ENCODE peak calls at places on chromosome 1, in eight cellular contexts. One of them, this sample, is unnamed.
A peak's percentile ranks its signal among the peaks of the same experiment; 100 is the strongest.

GRCh38 chr1:101190441-101190840 is 46.4 kb upstream of the S1PR1 start:
- DNase-seq in Peyer's patch: no peak
- DNase-seq in right lobe of liver: no peak
- DNase-seq in A549: no peak
- DNase-seq in sigmoid colon: no peak
- DNase-seq in upper lobe of left lung: no peak
- DNase-seq in endothelial cell of umbilical vein: no peak
- DNase-seq in adrenal gland: no peak
- DNase-seq in this sample: no peak

GRCh38 chr1:118272884-118273283 is 87.9 kb upstream of the SPAG17 start:
- DNase-seq in right lobe of liver: no peak
- DNase-seq in A549: no peak
- DNase-seq in endothelial cell of umbilical vein: no peak
- DNase-seq in Peyer's patch: no peak
- DNase-seq in sigmoid colon: no peak
- DNase-seq in upper lobe of left lung: no peak
- DNase-seq in adrenal gland: no peak
- DNase-seq in this sample: no peak

GRCh38 chr1:201586806-201587205 is 47.9 kb downstream of the NAV1 start:
- DNase-seq in adrenal gland: no peak
- DNase-seq in upper lobe of left lung: no peak
- DNase-seq in right lobe of liver: no peak
- DNase-seq in sigmoid colon: peak; percentile 8
- DNase-seq in Peyer's patch: no peak
- DNase-seq in A549: no peak
- DNase-seq in endothelial cell of umbilical vein: no peak
- DNase-seq in this sample: no peak

GRCh38 chr1:65514083-65514482 is 93.6 kb downstream of the LEPR start:
- DNase-seq in upper lobe of left lung: no peak
- DNase-seq in A549: peak; percentile 3
- DNase-seq in sigmoid colon: no peak
- DNase-seq in endothelial cell of umbilical vein: no peak
- DNase-seq in right lobe of liver: peak; percentile 32
- DNase-seq in Peyer's patch: no peak
- DNase-seq in adrenal gland: no peak
- DNase-seq in this sample: no peak

GRCh38 chr1:83761084-83761760 is 237.7 kb downstream of the TTLL7 start:
- DNase-seq in Peyer's patch: peak; percentile 76
- DNase-seq in adrenal gland: no peak
- DNase-seq in sigmoid colon: no peak
- DNase-seq in right lobe of liver: no peak
- DNase-seq in endothelial cell of umbilical vein: no peak
- DNase-seq in A549: no peak
- DNase-seq in upper lobe of left lung: no peak
- DNase-seq in this sample: no peak

GRCh38 chr1:26784023-26784871 is 3.5 kb upstream of the PIGV start:
- DNase-seq in endothelial cell of umbilical vein: peak; percentile 60
- DNase-seq in adrenal gland: peak; percentile 83
- DNase-seq in right lobe of liver: peak; percentile 69
- DNase-seq in sigmoid colon: peak; percentile 79
- DNase-seq in Peyer's patch: no peak
- DNase-seq in upper lobe of left lung: no peak
- DNase-seq in A549: peak; percentile 49
- DNase-seq in this sample: peak; percentile 84

GRCh38 chr1:119968068-119968492 is 71.8 kb upstream of the ADAM30 start:
- DNase-seq in Peyer's patch: peak; percentile 78
- DNase-seq in upper lobe of left lung: no peak
- DNase-seq in endothelial cell of umbilical vein: peak; percentile 50
- DNase-seq in A549: peak; percentile 54
- DNase-seq in sigmoid colon: no peak
- DNase-seq in adrenal gland: peak; percentile 49
- DNase-seq in right lobe of liver: peak; percentile 66
- DNase-seq in this sample: peak; percentile 77

GRCh38 chr1:67058242-67058641 is 4.3 kb upstream of the SLC35D1 start:
- DNase-seq in adrenal gland: no peak
- DNase-seq in Peyer's patch: no peak
- DNase-seq in A549: no peak
- DNase-seq in sigmoid colon: no peak
- DNase-seq in right lobe of liver: no peak
- DNase-seq in upper lobe of left lung: no peak
- DNase-seq in endothelial cell of umbilical vein: no peak
- DNase-seq in this sample: no peak

DNA sequence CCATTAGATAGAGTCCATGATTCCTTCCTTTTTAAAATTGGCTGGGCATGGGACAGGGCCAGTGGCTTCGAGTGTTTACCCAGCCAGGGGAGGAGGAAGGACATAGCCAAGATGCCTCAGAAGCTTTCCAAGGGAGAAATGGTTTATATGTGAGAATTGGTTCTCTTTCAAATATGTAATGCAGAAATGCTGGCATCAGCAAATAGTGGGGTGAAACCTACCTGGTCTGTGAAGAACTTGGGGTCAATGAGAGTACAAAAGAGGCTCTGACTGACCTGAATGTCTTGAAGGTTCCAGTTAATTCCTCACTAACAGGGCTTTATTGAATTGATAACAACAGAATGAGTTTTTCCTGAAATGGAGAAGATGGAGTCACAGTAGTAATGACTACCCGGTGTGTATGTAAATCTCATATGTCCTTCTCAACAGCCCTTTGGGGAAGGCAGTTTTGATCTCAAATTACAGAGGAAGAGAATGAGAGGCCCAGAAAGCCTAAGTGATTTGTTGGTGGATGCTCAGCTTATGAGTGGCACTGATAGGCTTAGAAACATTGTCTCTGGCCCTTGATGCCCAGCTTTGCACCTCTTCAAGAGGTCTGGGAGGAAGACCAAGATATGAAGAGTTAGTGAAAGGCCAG is 2.6 kb downstream of the ATF3 start:
- DNase-seq in adrenal gland: no peak
- DNase-seq in right lobe of liver: no peak
- DNase-seq in sigmoid colon: no peak
- DNase-seq in upper lobe of left lung: no peak
- DNase-seq in Peyer's patch: no peak
- DNase-seq in endothelial cell of umbilical vein: no peak
- DNase-seq in A549: no peak
- DNase-seq in this sample: no peak
- H3K4me1 ChIP-seq in adrenal gland: peaks cover 14% of the 10 kb centered on the region
- H3K4me1 ChIP-seq in right lobe of liver: peaks cover 21% of the 10 kb centered on the region
- H3K4me1 ChIP-seq in sigmoid colon: peaks cover 33% of the 10 kb centered on the region
- H3K4me1 ChIP-seq in upper lobe of left lung: peaks cover 28% of the 10 kb centered on the region
- H3K4me1 ChIP-seq in Peyer's patch: peaks cover 13% of the 10 kb centered on the region
- H3K4me1 ChIP-seq in endothelial cell of umbilical vein: peaks cover 27% of the 10 kb centered on the region
- H3K4me1 ChIP-seq in A549: peaks cover 23% of the 10 kb centered on the region
- H3K4me1 ChIP-seq in this sample: peaks cover 48% of the 10 kb centered on the region

DNA sequence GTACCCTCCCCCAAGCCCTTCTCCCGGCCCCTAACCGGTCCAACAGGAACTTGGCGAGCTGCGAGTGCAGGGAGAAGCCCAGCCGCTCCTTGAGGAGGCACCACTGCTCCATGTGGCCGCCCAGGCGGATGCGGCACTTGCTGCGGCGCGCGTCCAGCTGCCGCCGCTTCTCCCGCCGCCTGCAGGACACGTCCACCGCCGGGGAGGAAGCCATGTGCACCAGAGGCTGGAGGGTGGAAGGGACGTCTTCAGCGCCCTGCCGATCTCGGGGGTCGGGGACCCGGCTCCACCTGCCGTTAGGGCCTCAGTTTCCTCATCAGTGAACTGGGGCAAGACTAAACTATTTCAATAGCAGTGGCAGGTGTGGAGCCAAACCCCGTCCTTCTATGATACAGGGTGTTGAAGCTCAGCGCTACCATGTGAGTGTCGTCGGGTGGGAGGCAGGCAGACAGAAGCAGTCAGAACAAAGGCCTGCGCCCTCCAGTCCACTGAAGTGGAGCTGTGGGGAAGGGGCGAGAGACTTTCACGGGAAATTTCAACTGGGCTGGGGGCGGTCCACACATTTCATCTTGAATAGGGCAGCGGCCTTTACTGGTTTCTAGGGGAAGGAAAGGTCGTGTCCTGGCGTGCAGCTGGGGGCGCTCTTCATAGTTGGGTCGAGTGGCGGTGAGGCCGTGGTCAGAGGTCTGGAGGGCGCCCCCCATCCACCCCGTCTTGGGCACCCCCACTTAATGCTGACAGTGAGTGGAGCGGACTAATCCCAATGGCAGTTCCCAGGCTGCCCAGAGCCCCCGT is 592 bp downstream of the ZNF692 start:
- DNase-seq in upper lobe of left lung: peak; percentile 92
- DNase-seq in endothelial cell of umbilical vein: peak; percentile 72
- DNase-seq in Peyer's patch: peak; percentile 45
- DNase-seq in adrenal gland: peak; percentile 82
- DNase-seq in sigmoid colon: peak; percentile 87
- DNase-seq in A549: peak; percentile 59
- DNase-seq in right lobe of liver: peak; percentile 69
- DNase-seq in this sample: peak; percentile 85
- TF ChIP-seq POLR2A in upper lobe of left lung: peak; percentile 54
- TF ChIP-seq POLR2A in endothelial cell of umbilical vein: no peak
- TF ChIP-seq POLR2A in Peyer's patch: peak; percentile 21
- TF ChIP-seq POLR2A in adrenal gland: no peak
- TF ChIP-seq POLR2A in sigmoid colon: no peak
- TF ChIP-seq POLR2A in A549: peak; percentile 44
- TF ChIP-seq POLR2A in right lobe of liver: no peak
- TF ChIP-seq POLR2A in this sample: no peak

DNA sequence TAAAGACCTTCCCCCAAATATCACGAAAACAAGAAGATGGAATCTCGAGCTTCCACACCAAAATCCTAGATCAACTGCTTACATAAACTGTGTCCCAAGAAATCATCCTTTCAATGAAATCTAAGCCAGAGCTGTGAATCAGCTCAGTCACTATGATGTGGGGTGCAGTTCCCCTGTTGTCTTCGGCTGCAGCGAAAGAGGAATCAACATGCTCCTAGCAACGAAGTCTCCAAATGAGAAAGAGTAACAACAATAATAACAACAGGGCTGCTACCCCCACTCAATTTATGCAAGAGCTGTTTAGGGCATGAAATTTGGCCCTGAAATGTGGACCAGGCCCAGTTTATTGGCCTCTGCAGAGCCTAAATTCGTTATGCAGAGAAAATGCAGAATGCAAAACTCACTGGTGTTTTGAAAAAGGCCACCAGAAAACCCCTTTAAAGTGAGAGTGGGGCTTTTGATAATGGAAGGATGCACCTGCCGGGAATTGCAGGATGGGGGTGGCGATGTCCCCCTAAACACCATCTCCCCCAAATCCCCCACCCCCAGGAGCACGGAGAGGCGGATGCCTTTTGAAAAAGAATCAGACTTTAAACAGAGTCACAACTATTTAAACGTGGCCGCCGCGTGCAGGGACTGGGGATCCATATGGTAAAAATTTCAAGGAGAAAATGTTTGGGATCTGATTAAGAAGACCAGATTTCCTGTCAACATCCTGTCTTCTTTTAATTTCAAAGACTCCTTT is 2.0 kb downstream of the RUNX3 start:
- DNase-seq in sigmoid colon: no peak
- DNase-seq in Peyer's patch: no peak
- DNase-seq in right lobe of liver: no peak
- DNase-seq in upper lobe of left lung: no peak
- DNase-seq in A549: no peak
- DNase-seq in adrenal gland: no peak
- DNase-seq in endothelial cell of umbilical vein: peak; percentile 30
- DNase-seq in this sample: no peak
- H3K4me1 ChIP-seq in sigmoid colon: peaks cover 43% of the 10 kb centered on the region
- H3K4me1 ChIP-seq in Peyer's patch: peaks cover 39% of the 10 kb centered on the region
- H3K4me1 ChIP-seq in right lobe of liver: peaks cover 12% of the 10 kb centered on the region
- H3K4me1 ChIP-seq in upper lobe of left lung: peaks cover 40% of the 10 kb centered on the region
- H3K4me1 ChIP-seq in A549: peaks cover 3% of the 10 kb centered on the region
- H3K4me1 ChIP-seq in adrenal gland: peaks cover 6% of the 10 kb centered on the region
- H3K4me1 ChIP-seq in endothelial cell of umbilical vein: no peaks in the 10 kb centered on the region
- H3K4me1 ChIP-seq in this sample: peaks cover 56% of the 10 kb centered on the region

GRCh38 chr1:192581131-192581927 is 5.8 kb downstream of the RGS1 start:
- DNase-seq in A549: no peak
- DNase-seq in adrenal gland: no peak
- DNase-seq in sigmoid colon: no peak
- DNase-seq in right lobe of liver: no peak
- DNase-seq in endothelial cell of umbilical vein: no peak
- DNase-seq in upper lobe of left lung: no peak
- DNase-seq in Peyer's patch: no peak
- DNase-seq in this sample: no peak

GRCh38 chr1:192577145-192578140 is 1.9 kb downstream of the RGS1 start:
- DNase-seq in adrenal gland: no peak
- DNase-seq in Peyer's patch: no peak
- DNase-seq in right lobe of liver: no peak
- DNase-seq in sigmoid colon: no peak
- DNase-seq in upper lobe of left lung: no peak
- DNase-seq in endothelial cell of umbilical vein: no peak
- DNase-seq in A549: no peak
- DNase-seq in this sample: no peak

GRCh38 chr1:192578144-192578909 is 2.8 kb downstream of the RGS1 start:
- DNase-seq in adrenal gland: no peak
- DNase-seq in upper lobe of left lung: no peak
- DNase-seq in Peyer's patch: no peak
- DNase-seq in A549: no peak
- DNase-seq in right lobe of liver: no peak
- DNase-seq in sigmoid colon: no peak
- DNase-seq in endothelial cell of umbilical vein: no peak
- DNase-seq in this sample: no peak

GRCh38 chr1:192579319-192579738 is 3.8 kb downstream of the RGS1 start:
- DNase-seq in Peyer's patch: no peak
- DNase-seq in upper lobe of left lung: no peak
- DNase-seq in right lobe of liver: no peak
- DNase-seq in endothelial cell of umbilical vein: no peak
- DNase-seq in A549: no peak
- DNase-seq in sigmoid colon: no peak
- DNase-seq in adrenal gland: no peak
- DNase-seq in this sample: no peak

GRCh38 chr1:192580351-192580962 is 4.9 kb downstream of the RGS1 start:
- DNase-seq in sigmoid colon: no peak
- DNase-seq in A549: peak; percentile 64
- DNase-seq in adrenal gland: no peak
- DNase-seq in endothelial cell of umbilical vein: peak; percentile 75
- DNase-seq in right lobe of liver: no peak
- DNase-seq in upper lobe of left lung: no peak
- DNase-seq in Peyer's patch: no peak
- DNase-seq in this sample: no peak
- TF ChIP-seq POLR2A in sigmoid colon: no peak
- TF ChIP-seq POLR2A in A549: no peak
- TF ChIP-seq POLR2A in adrenal gland: no peak
- TF ChIP-seq POLR2A in endothelial cell of umbilical vein: no peak
- TF ChIP-seq POLR2A in right lobe of liver: no peak
- TF ChIP-seq POLR2A in upper lobe of left lung: peak; percentile 51
- TF ChIP-seq POLR2A in Peyer's patch: no peak
- TF ChIP-seq POLR2A in this sample: no peak

GRCh38 chr1:23421343-23421742 is 3.2 kb downstream of the TCEA3 start:
- DNase-seq in endothelial cell of umbilical vein: no peak
- DNase-seq in upper lobe of left lung: no peak
- DNase-seq in right lobe of liver: no peak
- DNase-seq in Peyer's patch: no peak
- DNase-seq in adrenal gland: no peak
- DNase-seq in sigmoid colon: no peak
- DNase-seq in A549: no peak
- DNase-seq in this sample: no peak
- H3K4me1 ChIP-seq in endothelial cell of umbilical vein: peaks cover 12% of the 10 kb centered on the region
- H3K4me1 ChIP-seq in upper lobe of left lung: peaks cover 28% of the 10 kb centered on the region
- H3K4me1 ChIP-seq in right lobe of liver: peaks cover 44% of the 10 kb centered on the region
- H3K4me1 ChIP-seq in Peyer's patch: no peaks in the 10 kb centered on the region
- H3K4me1 ChIP-seq in adrenal gland: peaks cover 36% of the 10 kb centered on the region
- H3K4me1 ChIP-seq in sigmoid colon: peaks cover 27% of the 10 kb centered on the region
- H3K4me1 ChIP-seq in A549: no peaks in the 10 kb centered on the region
- H3K4me1 ChIP-seq in this sample: peaks cover 32% of the 10 kb centered on the region

GRCh38 chr1:179601093-179601492 is 9.5 kb downstream of the TDRD5 start:
- DNase-seq in endothelial cell of umbilical vein: no peak
- DNase-seq in Peyer's patch: no peak
- DNase-seq in A549: no peak
- DNase-seq in upper lobe of left lung: no peak
- DNase-seq in adrenal gland: no peak
- DNase-seq in sigmoid colon: no peak
- DNase-seq in right lobe of liver: no peak
- DNase-seq in this sample: no peak
- TF ChIP-seq POLR2A in endothelial cell of umbilical vein: no peak
- TF ChIP-seq POLR2A in Peyer's patch: no peak
- TF ChIP-seq POLR2A in A549: no peak
- TF ChIP-seq POLR2A in upper lobe of left lung: no peak
- TF ChIP-seq POLR2A in adrenal gland: no peak
- TF ChIP-seq POLR2A in sigmoid colon: no peak
- TF ChIP-seq POLR2A in right lobe of liver: no peak
- TF ChIP-seq POLR2A in this sample: no peak